ENCODE peak calls at places on chromosomes 11 and 22, in seven cellular contexts. V is H9, N is neuronal stem cell, H is IMR-90, C is trophoblast cell, U is H1, K is mesenchymal stem cell. O is an unnamed sample.

GRCh38 chr22:39292561-39293074 is 26.8 kb downstream of the RPL3 start:
- DNase-seq in V (peak; percentile 76), N (peak; percentile 45), H (peak; percentile 92), C (peak; percentile 96), U (no peak), K (peak; percentile 91), O (peak; percentile 80)

GRCh38 chr22:42473484-42474193 is 41.4 kb upstream of the NFAM1 start:
- DNase-seq in V (no peak), N (peak; percentile 47), H (peak; percentile 63), C (peak; percentile 85), U (no peak), K (peak; percentile 74), O (peak; percentile 72)

GRCh38 chr22:40009231-40009769 is 14.5 kb downstream of the FAM83F start:
- DNase-seq in V (peak; percentile 81), N (peak; percentile 83), H (peak; percentile 16), C (no peak), U (peak; percentile 74), K (no peak), O (peak; percentile 92)

GRCh38 chr11:61679301-61679700 is 890 bp upstream of the DAGLA start:
- DNase-seq in V (no peak), N (no peak), H (no peak), C (peak; percentile 17), U (no peak), K (no peak), O (peak; percentile 79)

GRCh38 chr11:112277937-112278336 is 17.3 kb upstream of the PLET1 start:
- DNase-seq in V (no peak), N (no peak), H (peak; percentile 34), C (peak; percentile 88), U (no peak), K (no peak), O (no peak)

GRCh38 chr22:26756675-26757293 is 99.4 kb downstream of the MIAT start:
- DNase-seq in V (peak; percentile 72), N (peak; percentile 67), H (peak; percentile 36), C (peak; percentile 42), U (peak; percentile 98), K (peak; percentile 50), O (peak; percentile 65)

GRCh38 chr22:44665115-44665514 is 36.9 kb upstream of the PRR5 start:
- DNase-seq in V (no peak), N (no peak), H (no peak), C (peak; percentile 12), U (no peak), K (peak; percentile 66), O (no peak)

GRCh38 chr22:26322179-26322905 is 106.7 kb upstream of the ASPHD2 start:
- DNase-seq in V (no peak), N (no peak), H (peak; percentile 77), C (peak; percentile 98), U (no peak), K (peak; percentile 43), O (peak; percentile 98)

GRCh38 chr11:85299247-85299646 is 327.9 kb downstream of the DLG2 start:
- DNase-seq in V (no peak), N (no peak), H (no peak), C (no peak), U (no peak), K (peak; percentile 14), O (peak; percentile 30)

GRCh38 chr22:28920757-28921584 is 37.6 kb downstream of the ZNRF3 start:
- DNase-seq in V (no peak), N (no peak), H (no peak), C (no peak), U (no peak), K (no peak), O (no peak)

GRCh38 chr22:50320671-50321325 is 6.0 kb downstream of the DENND6B start:
- DNase-seq in V (no peak), N (no peak), H (no peak), C (no peak), U (no peak), K (no peak), O (no peak)

GRCh38 chr11:47979378-47980092 is 824 bp upstream of the PTPRJ start:
- DNase-seq in V (peak; percentile 75), N (peak; percentile 18), H (no peak), C (no peak), U (peak; percentile 55), K (peak; percentile 26), O (peak; percentile 94)

GRCh38 chr11:87432006-87432405 is 394.3 kb downstream of the TMEM135 start:
- DNase-seq in V (no peak), N (no peak), H (peak; percentile 66), C (no peak), U (no peak), K (peak; percentile 43), O (no peak)

GRCh38 chr22:22235564-22235963 is 9.0 kb upstream of the VPREB1 start:
- DNase-seq in V (peak; percentile 39), N (no peak), H (no peak), C (peak; percentile 44), U (peak; percentile 68), K (no peak), O (peak; percentile 61)

GRCh38 chr11:74791333-74792100 is 42.9 kb downstream of the RNF169 start:
- DNase-seq in V (no peak), N (no peak), H (no peak), C (no peak), U (no peak), K (no peak), O (no peak)

GRCh38 chr11:71999813-72000590 is 1.3 kb downstream of the IL18BP start:
- DNase-seq in V (no peak), N (no peak), H (no peak), C (peak; percentile 77), U (no peak), K (no peak), O (no peak)
- H3K4me2 ChIP-seq in V (no peak overlapping the region), N (no peak overlapping the region), H (peak overlapping the region; percentile 55), C (no peak overlapping the region), U (no peak overlapping the region), K (no peak overlapping the region), O (no peak overlapping the region)

DNA sequence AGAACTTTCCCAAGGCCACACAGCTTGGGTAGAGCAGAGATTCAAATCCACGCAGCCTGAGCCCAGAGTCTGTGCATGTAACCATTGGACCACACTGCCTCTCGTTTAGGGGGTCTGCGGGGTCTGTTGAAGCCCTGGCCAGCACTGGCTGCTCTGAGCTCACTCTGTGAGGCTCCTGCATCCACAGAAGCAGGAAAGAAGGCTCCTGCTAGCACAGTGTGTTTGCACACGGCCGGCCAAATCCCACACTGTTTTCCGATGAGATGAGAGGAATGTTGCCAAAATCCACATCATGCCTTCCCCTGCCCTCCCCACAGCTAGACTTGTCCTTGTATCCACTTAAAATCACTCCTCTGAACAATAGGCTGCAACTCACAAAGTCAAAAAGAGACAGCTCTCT is 10.6 kb upstream of the SLC22A12 start:
- DNase-seq in V (no peak), N (no peak), H (no peak), C (no peak), U (no peak), K (no peak), O (no peak)
- H2AK5ac ChIP-seq in V (no peak overlapping the region), N (no peak overlapping the region), H (no peak overlapping the region), C (no peak overlapping the region), U (no peak overlapping the region), K (no peak overlapping the region), O (no peak overlapping the region)

GRCh38 chr11:9757809-9758675 is 94.2 kb downstream of the SWAP70 start:
- DNase-seq in V (peak; percentile 80), N (peak; percentile 74), H (peak; percentile 72), C (peak; percentile 90), U (peak; percentile 91), K (peak; percentile 76), O (peak; percentile 83)

GRCh38 chr11:9756461-9756860 is 92.6 kb downstream of the SWAP70 start:
- DNase-seq in V (no peak), N (no peak), H (no peak), C (peak; percentile 57), U (no peak), K (no peak), O (no peak)

GRCh38 chr11:9754041-9754471 is 90.2 kb downstream of the SWAP70 start:
- DNase-seq in V (no peak), N (no peak), H (no peak), C (peak; percentile 44), U (no peak), K (no peak), O (no peak)

GRCh38 chr11:9756878-9757277 is 93.0 kb downstream of the SWAP70 start:
- DNase-seq in V (no peak), N (no peak), H (no peak), C (no peak), U (no peak), K (no peak), O (no peak)

GRCh38 chr11:9755561-9755960 is 91.7 kb downstream of the SWAP70 start:
- DNase-seq in V (no peak), N (no peak), H (peak; percentile 89), C (no peak), U (no peak), K (peak; percentile 89), O (no peak)
- H3K4me1 ChIP-seq in V (peaks cover 3% of the 10 kb centered on the region), N (peaks cover 20% of the 10 kb centered on the region), H (peaks cover 46% of the 10 kb centered on the region), C (peaks cover 34% of the 10 kb centered on the region), U (peaks cover 20% of the 10 kb centered on the region), K (peaks cover 49% of the 10 kb centered on the region), O (peaks cover 4% of the 10 kb centered on the region)

DNA sequence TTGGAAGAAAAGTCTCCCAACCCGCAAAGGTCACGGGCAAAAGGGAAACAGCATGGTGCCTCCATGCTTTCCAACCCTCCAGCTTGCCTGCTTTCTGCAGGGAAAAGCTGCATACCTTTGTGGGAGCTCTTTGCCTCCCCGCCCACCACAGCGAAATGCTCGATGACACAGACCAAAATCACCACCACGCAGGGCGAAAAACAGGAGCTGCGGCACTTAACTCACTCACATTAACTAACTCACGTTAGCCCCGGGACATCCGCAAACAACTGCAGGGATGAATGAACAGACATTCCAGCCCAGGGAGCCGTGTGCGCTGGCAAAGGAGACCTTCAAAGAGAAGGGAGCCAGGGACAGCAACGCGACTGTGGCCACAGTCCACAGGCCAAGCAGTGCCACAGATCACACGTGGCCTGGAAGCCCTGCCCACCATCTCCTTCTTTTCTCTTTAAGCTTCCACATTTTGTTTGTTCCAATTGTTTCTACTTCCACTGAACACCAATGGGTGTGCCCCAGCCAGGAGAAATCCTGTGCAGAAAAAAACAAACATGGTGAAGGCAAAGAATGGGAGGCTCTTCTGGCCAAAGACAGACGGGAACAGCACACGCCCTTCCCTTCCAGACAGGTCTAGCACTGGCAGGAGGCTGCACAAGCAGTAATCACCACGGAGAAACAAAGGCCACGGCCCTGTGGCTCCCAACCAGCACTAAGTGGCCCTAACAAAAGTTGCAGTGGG is 39.3 kb downstream of the DUSP8 start:
- DNase-seq in V (no peak), N (no peak), H (no peak), C (no peak), U (no peak), K (no peak), O (no peak)
- H3K4me2 ChIP-seq in V (no peak overlapping the region), N (no peak overlapping the region), H (no peak overlapping the region), C (no peak overlapping the region), U (no peak overlapping the region), K (no peak overlapping the region), O (no peak overlapping the region)

DNA sequence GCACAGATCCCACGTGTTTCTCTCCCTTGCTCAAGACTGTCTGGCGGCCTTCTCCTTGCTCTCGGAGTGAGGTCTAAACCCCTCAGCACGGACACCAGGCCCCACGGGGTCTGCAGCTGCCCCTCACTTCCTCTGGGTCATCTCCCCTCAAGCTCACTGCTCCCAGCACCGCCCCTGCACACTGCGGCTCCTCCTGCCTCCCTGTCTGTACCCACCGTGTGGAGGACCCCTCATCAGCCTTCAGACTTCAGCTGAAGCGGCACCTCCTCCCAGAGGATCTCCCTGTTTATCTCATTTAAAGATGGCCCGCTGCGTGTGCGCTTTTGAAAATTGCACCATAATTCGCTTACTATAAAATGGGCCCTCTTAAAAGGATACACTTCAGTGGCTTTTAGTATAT is 14.6 kb upstream of the TPCN2 start:
- DNase-seq in V (no peak), N (no peak), H (no peak), C (no peak), U (no peak), K (no peak), O (no peak)
- H2AK5ac ChIP-seq in V (no peak overlapping the region), N (peak overlapping the region; percentile 90), H (peak overlapping the region; percentile 31), C (no peak overlapping the region), U (no peak overlapping the region), K (no peak overlapping the region), O (no peak overlapping the region)

GRCh38 chr11:11948242-11948947 is 60.0 kb downstream of the DKK3 start:
- DNase-seq in V (no peak), N (no peak), H (no peak), C (no peak), U (no peak), K (peak; percentile 51), O (no peak)
- H3K4me1 ChIP-seq in V (no peaks in the 10 kb centered on the region), N (no peaks in the 10 kb centered on the region), H (peaks cover 5% of the 10 kb centered on the region), C (no peaks in the 10 kb centered on the region), U (no peaks in the 10 kb centered on the region), K (no peaks in the 10 kb centered on the region), O (no peaks in the 10 kb centered on the region)

O was measured in mesendoderm.